ENCODE peak calls at places on chromosomes 11 and 22, in five cellular contexts. N is Calu3; P is HTR-8/SVneo; U is NT2/D1; K is stimulated activated naive B cell treated with anti-CD40 and anti-IgM and Interleukin-4, amounts not matched to agents 10 μg/mL and 1 μg/mL and 100 μg/mL, for 72 hours. V is an unnamed sample.

GRCh38 chr22:36562261-36562835 is 33.4 kb upstream of the EIF3D start:
- DNase-seq in N (peak; percentile 46), P (peak; percentile 13), U (no peak), K (no peak), V (no peak)

GRCh38 chr11:72838691-72839305 is 24.6 kb downstream of the ATG16L2 start:
- DNase-seq in N (no peak), P (no peak), U (no peak), K (no peak), V (no peak)

GRCh38 chr11:107951105-107951504 is 22.9 kb downstream of the RAB39A start:
- DNase-seq in N (no peak), P (no peak), U (no peak), K (no peak), V (no peak)

GRCh38 chr11:88618716-88619462 is 281.4 kb upstream of the CTSC start:
- DNase-seq in N (no peak), P (no peak), U (no peak), K (no peak), V (no peak)

GRCh38 chr22:50169774-50170341 is 673 bp upstream of the PANX2 start:
- DNase-seq in N (no peak), P (no peak), U (no peak), K (peak; percentile 60), V (no peak)

GRCh38 chr22:37775785-37776638 is 31.7 kb upstream of the GCAT start:
- DNase-seq in N (no peak), P (no peak), U (no peak), K (no peak), V (no peak)

GRCh38 chr22:42951093-42951710 is 63.7 kb downstream of the PACSIN2 start:
- DNase-seq in N (no peak), P (no peak), U (no peak), K (no peak), V (no peak)

GRCh38 chr11:81497202-81497804 is 1236.4 kb downstream of the FAM181B start:
- DNase-seq in N (peak; percentile 0), P (peak; percentile 2), U (peak; percentile 35), K (no peak), V (no peak)

GRCh38 chr11:15965562-15966250 is 390.6 kb downstream of the SOX6 start:
- DNase-seq in N (peak; percentile 86), P (no peak), U (no peak), K (no peak), V (no peak)

GRCh38 chr22:45977551-45978274 is 751 bp upstream of the WNT7B start:
- DNase-seq in N (peak; percentile 59), P (no peak), U (no peak), K (no peak), V (no peak)

GRCh38 chr11:12168114-12168513 is 57.7 kb downstream of the MICAL2 start:
- DNase-seq in N (no peak), P (no peak), U (no peak), K (no peak), V (no peak)

GRCh38 chr11:95827661-95828060 is 37.4 kb downstream of the CEP57 start:
- DNase-seq in N (no peak), P (no peak), U (no peak), K (no peak), V (no peak)

GRCh38 chr11:112481893-112482292 is 221.2 kb upstream of the PLET1 start:
- DNase-seq in N (no peak), P (no peak), U (no peak), K (no peak), V (no peak)

GRCh38 chr22:50009251-50009650 is 3.3 kb downstream of the IL17REL start:
- DNase-seq in N (no peak), P (no peak), U (no peak), K (no peak), V (no peak)

GRCh38 chr11:117095301-117096139 is 2.7 kb downstream of the SIK3 start:
- DNase-seq in N (no peak), P (no peak), U (no peak), K (no peak), V (no peak)

GRCh38 chr11:44566559-44566949 is 1.1 kb downstream of the CD82 start:
- DNase-seq in N (no peak), P (no peak), U (no peak), K (no peak), V (no peak)

GRCh38 chr22:47303161-47303890 is 540.9 kb downstream of the TBC1D22A start:
- DNase-seq in N (no peak), P (no peak), U (no peak), K (no peak), V (no peak)

GRCh38 chr11:64534950-64535349 is 56.1 kb upstream of the SLC22A12 start:
- DNase-seq in N (no peak), P (no peak), U (peak; percentile 32), K (no peak), V (no peak)

GRCh38 chr22:26642465-26643367 is 14.7 kb upstream of the MIAT start:
- DNase-seq in N (no peak), P (no peak), U (no peak), K (no peak), V (peak; percentile 80)

GRCh38 chr11:110689306-110689705 is 22.9 kb downstream of the ARHGAP20 start:
- DNase-seq in N (no peak), P (no peak), U (no peak), K (no peak), V (no peak)

GRCh38 chr11:43447124-43447523 is 88.4 kb downstream of the TTC17 start:
- DNase-seq in N (no peak), P (no peak), U (no peak), K (no peak), V (no peak)

GRCh38 chr11:34609850-34610249 is 11.0 kb upstream of the EHF start:
- DNase-seq in N (no peak), P (no peak), U (no peak), K (no peak), V (no peak)

GRCh38 chr22:19611590-19611989 is 87.4 kb upstream of the CLDN5 start:
- DNase-seq in N (no peak), P (no peak), U (no peak), K (no peak), V (no peak)

GRCh38 chr22:31247726-31248125 is 35.6 kb downstream of the LIMK2 start:
- DNase-seq in N (no peak), P (no peak), U (no peak), K (no peak), V (no peak)

GRCh38 chr11:33690290-33691050 is 10.2 kb downstream of the C11orf91 start:
- DNase-seq in N (peak; percentile 77), P (peak; percentile 62), U (no peak), K (no peak), V (no peak)

GRCh38 chr22:35966314-35967045 is 62.1 kb downstream of the RBFOX2 start:
- DNase-seq in N (no peak), P (no peak), U (no peak), K (no peak), V (no peak)

GRCh38 chr11:123671534-123671933 is 17.1 kb upstream of the SCN3B start:
- DNase-seq in N (no peak), P (no peak), U (peak; percentile 36), K (no peak), V (no peak)

GRCh38 chr22:21623402-21623970 is 6.3 kb downstream of the YDJC start:
- DNase-seq in N (no peak), P (no peak), U (no peak), K (no peak), V (no peak)

GRCh38 chr11:64803163-64803845 is at the start of gene MAP4K2:
- DNase-seq in N (peak; percentile 95), P (peak; percentile 87), U (peak; percentile 77), K (peak; percentile 78), V (peak; percentile 64)

GRCh38 chr11:35971841-35972422 is 28.1 kb downstream of the LDLRAD3 start:
- DNase-seq in N (no peak), P (no peak), U (no peak), K (no peak), V (no peak)

GRCh38 chr22:42273855-42274451 is 3.5 kb upstream of the TCF20 start:
- DNase-seq in N (no peak), P (no peak), U (no peak), K (no peak), V (no peak)

GRCh38 chr11:2377511-2378443 is 667 bp downstream of the CD81 start:
- DNase-seq in N (peak; percentile 50), P (peak; percentile 64), U (no peak), K (no peak), V (no peak)

GRCh38 chr22:37121887-37122591 is 12.5 kb upstream of the TMPRSS6 start:
- DNase-seq in N (no peak), P (peak; percentile 54), U (no peak), K (peak; percentile 90), V (peak; percentile 85)

GRCh38 chr22:19876941-19877625 is 22.4 kb upstream of the GNB1L start:
- DNase-seq in N (no peak), P (no peak), U (no peak), K (no peak), V (no peak)

GRCh38 chr22:29679316-29679715 is 40.5 kb upstream of the CABP7 start:
- DNase-seq in N (no peak), P (no peak), U (no peak), K (no peak), V (no peak)

V was measured in NK-92 treated with Interleukin-12 subunit alpha and Interleukin-12 subunit beta, amount 100 ng/mL, for 24 hours.